ENCODE peak calls at places on chromosome 15, in six cellular contexts. F, U, W, L, G and P are unnamed samples. For H3K4me1, the result is how much of the 10 kb centered on the place peaks cover.

GRCh38 chr15:25335279-25335678 is 103.5 kb downstream of the UBE3A start:
- DNase-seq in W (no peak), U (no peak), L (no peak), F (no peak), G (no peak), P (no peak)

GRCh38 chr15:50825946-50826345 is 60.4 kb upstream of the SPPL2A start:
- DNase-seq in L (no peak), U (no peak), W (no peak), F (no peak), G (no peak), P (no peak)

GRCh38 chr15:27422997-27423396 is 452.0 kb downstream of the GABRG3 start:
- DNase-seq in U (no peak), L (no peak), F (no peak), W (no peak), G (no peak), P (no peak)

GRCh38 chr15:87604857-87605446 is 651.6 kb downstream of the NTRK3 start:
- DNase-seq in L (no peak), F (no peak), U (peak), G (no peak), W (no peak), P (no peak)

GRCh38 chr15:25862087-25862468 is 1.0 kb downstream of the ATP10A start:
- DNase-seq in F (peak), G (no peak), U (no peak), W (no peak), L (no peak), P (no peak)

GRCh38 chr15:43528542-43529007 is 11.2 kb downstream of the MAP1A start:
- DNase-seq in F (no peak), W (no peak), G (no peak), L (no peak), U (no peak), P (no peak)

GRCh38 chr15:40436892-40437753 is 3.6 kb upstream of the BAHD1 start:
- DNase-seq in G (peak), W (no peak), U (no peak), F (no peak), L (no peak), P (no peak)

GRCh38 chr15:50675524-50676144 is 11.0 kb downstream of the TRPM7 start:
- DNase-seq in F (no peak), U (peak), W (no peak), G (no peak), L (no peak), P (no peak)

GRCh38 chr15:98938804-98939203 is 68.8 kb downstream of the PGPEP1L start:
- DNase-seq in F (no peak), U (no peak), G (no peak), L (no peak), W (no peak), P (no peak)

GRCh38 chr15:80953001-80953952 is 36.3 kb downstream of the MESD start:
- DNase-seq in G (no peak), U (no peak), L (no peak), F (no peak), W (no peak), P (no peak)

GRCh38 chr15:29815000-29815704 is 7.1 kb downstream of the TJP1 start:
- DNase-seq in F (no peak), W (no peak), G (no peak), U (peak), L (no peak), P (peak)

GRCh38 chr15:29815705-29816042 is 6.6 kb downstream of the TJP1 start:
- DNase-seq in L (no peak), G (no peak), W (no peak), U (no peak), F (no peak), P (no peak)

GRCh38 chr15:29813009-29813408 is 9.3 kb downstream of the TJP1 start:
- DNase-seq in F (no peak), U (no peak), W (no peak), L (no peak), G (no peak), P (no peak)

GRCh38 chr15:29812384-29812694 is 9.9 kb downstream of the TJP1 start:
- DNase-seq in F (no peak), L (no peak), U (peak), G (no peak), W (no peak), P (peak)

GRCh38 chr15:29811691-29812383 is 10.4 kb downstream of the TJP1 start:
- DNase-seq in L (no peak), F (no peak), U (no peak), W (no peak), G (no peak), P (no peak)
- H3K4me1 ChIP-seq in L (under half), F (under half), U (under half), W (under half), G (under half), P (under half)

GRCh38 chr15:92886815-92887214 is 13.3 kb upstream of the CHD2 start:
- DNase-seq in G (no peak), F (no peak), L (no peak), U (no peak), W (no peak), P (no peak)

GRCh38 chr15:92886229-92886628 is 13.9 kb upstream of the CHD2 start:
- DNase-seq in W (no peak), G (no peak), U (no peak), F (no peak), L (no peak), P (no peak)

GRCh38 chr15:92884459-92884812 is 15.7 kb upstream of the CHD2 start:
- DNase-seq in U (no peak), F (no peak), L (no peak), W (no peak), G (no peak), P (no peak)

GRCh38 chr15:92883643-92884458 is 16.3 kb upstream of the CHD2 start:
- DNase-seq in L (no peak), W (no peak), G (no peak), U (peak), F (no peak), P (no peak)

GRCh38 chr15:92884813-92885461 is 15.2 kb upstream of the CHD2 start:
- DNase-seq in W (no peak), U (no peak), F (no peak), G (no peak), L (no peak), P (no peak)
- H3K4me1 ChIP-seq in W (under half), U (under half), F (under half), G (under half), L (half or more), P (half or more)

GRCh38 chr15:31331389-31331788 is 4.8 kb downstream of the KLF13 start:
- DNase-seq in L (no peak), G (no peak), W (no peak), U (no peak), F (no peak), P (no peak)

GRCh38 chr15:31332681-31333071 is 6.0 kb downstream of the KLF13 start:
- DNase-seq in F (no peak), U (no peak), G (no peak), L (no peak), W (no peak), P (no peak)

GRCh38 chr15:31333820-31334219 is 7.2 kb downstream of the KLF13 start:
- DNase-seq in W (no peak), G (no peak), U (no peak), L (no peak), F (no peak), P (no peak)

GRCh38 chr15:31332020-31332680 is 5.5 kb downstream of the KLF13 start:
- DNase-seq in F (no peak), L (no peak), W (no peak), U (no peak), G (no peak), P (no peak)

DNA sequence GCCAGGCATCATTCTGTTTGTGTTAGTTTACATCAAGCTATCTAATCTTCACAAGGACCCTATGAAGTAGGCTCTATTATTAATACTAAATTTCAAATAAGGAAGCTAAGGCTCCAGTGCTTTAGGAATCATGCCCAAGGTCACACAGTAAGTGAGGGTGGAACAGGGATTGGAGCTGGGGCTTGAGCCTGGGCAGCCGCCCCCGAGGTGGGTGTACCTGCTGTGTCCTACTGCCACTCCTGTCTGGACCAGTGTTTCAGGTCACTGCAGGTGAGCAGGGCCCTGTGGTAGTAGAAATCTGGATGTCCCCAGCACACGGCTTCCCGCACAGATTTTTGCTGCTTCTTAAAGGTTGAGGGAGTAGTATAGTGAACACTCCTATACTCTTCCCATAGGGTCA is 6.5 kb downstream of the KLF13 start:
- DNase-seq in U (no peak), W (no peak), L (no peak), G (no peak), F (no peak), P (no peak)
- H3K4me1 ChIP-seq in U (under half), W (half or more), L (half or more), G (under half), F (under half), P (half or more)

GRCh38 chr15:77506311-77507150 is 85.8 kb downstream of the HMG20A start:
- DNase-seq in F (no peak), L (peak), U (no peak), G (peak), W (peak), P (peak)
- H3K4me1 ChIP-seq in F (under half), L (half or more), U (under half), G (under half), W (under half), P (half or more)

GRCh38 chr15:49151831-49152230 is 3.6 kb downstream of the COPS2 start:
- DNase-seq in G (no peak), U (no peak), W (no peak), F (no peak), L (no peak), P (no peak)
- H3K4me1 ChIP-seq in G (under half), U (under half), W (under half), F (under half), L (under half), P (under half)

GRCh38 chr15:73621286-73621826 is 11.8 kb downstream of the NPTN start:
- DNase-seq in F (no peak), W (no peak), U (no peak), G (no peak), L (no peak), P (no peak)

GRCh38 chr15:73620078-73620477 is 13.1 kb downstream of the NPTN start:
- DNase-seq in L (no peak), G (no peak), U (no peak), W (no peak), F (no peak), P (no peak)

GRCh38 chr15:73617310-73617709 is 15.9 kb downstream of the NPTN start:
- DNase-seq in F (no peak), L (no peak), G (no peak), W (no peak), U (no peak), P (no peak)

GRCh38 chr15:73617910-73618309 is 15.3 kb downstream of the NPTN start:
- DNase-seq in F (no peak), W (no peak), L (no peak), G (no peak), U (no peak), P (no peak)
- H3K4me1 ChIP-seq in F (under half), W (under half), L (under half), G (under half), U (under half), P (half or more)

GRCh38 chr15:61099030-61099800 is 129.9 kb downstream of the RORA start:
- DNase-seq in W (no peak), F (no peak), U (no peak), L (no peak), G (no peak), P (no peak)
- H3K4me1 ChIP-seq in W (under half), F (under half), U (under half), L (under half), G (under half), P (under half)